ENCODE peak calls at places on chromosomes 16 and 17, in ten cellular contexts. I is glutamatergic neuron, P is gastrocnemius medialis, C is stomach, N is cardiac fibroblast, S is GM12865, E is body of pancreas, D is mesothelial cell of epicardium, R is heart right ventricle, Y is PC-3. A is an unnamed sample.

GRCh38 chr16:21650517-21650916 is 1.9 kb downstream of the IGSF6 start:
- DNase-seq in S (no peak), I (no peak), R (no peak), E (no peak), P (no peak), D (no peak), N (peak), Y (no peak), C (no peak), A (peak)

GRCh38 chr16:2912330-2913199 is 834 bp downstream of the FLYWCH1 start:
- DNase-seq in E (peak), P (peak), I (peak), R (peak), D (peak), S (peak), C (peak), N (peak), Y (peak), A (peak)

GRCh38 chr17:28745777-28746473 is 2.1 kb downstream of the TRAF4 start:
- DNase-seq in Y (peak), N (no peak), C (peak), E (peak), S (no peak), P (no peak), D (peak), R (no peak), I (no peak), A (peak)

GRCh38 chr16:29926675-29927522 is 873 bp upstream of the KCTD13 start:
- DNase-seq in R (no peak), P (no peak), Y (peak), D (no peak), E (peak), N (no peak), I (peak), C (no peak), S (no peak), A (peak)

GRCh38 chr16:48462146-48462740 is 77.0 kb upstream of the SIAH1 start:
- DNase-seq in S (no peak), P (no peak), D (no peak), R (no peak), Y (peak), I (no peak), E (no peak), C (no peak), N (peak), A (no peak)

GRCh38 chr16:74730049-74730683 is 29.5 kb upstream of the MLKL start:
- DNase-seq in S (no peak), I (no peak), R (no peak), C (peak), E (peak), D (no peak), N (no peak), P (no peak), Y (peak), A (peak)

GRCh38 chr16:3829631-3830536 is 50.6 kb downstream of the CREBBP start:
- DNase-seq in Y (no peak), D (no peak), N (no peak), I (no peak), S (no peak), P (no peak), C (no peak), E (no peak), R (no peak), A (no peak)

GRCh38 chr16:67448580-67448979 is 17.7 kb downstream of the HSD11B2 start:
- DNase-seq in E (no peak), N (no peak), S (no peak), C (no peak), P (no peak), R (no peak), I (no peak), Y (no peak), D (no peak), A (peak)

GRCh38 chr17:82397449-82398335 is 20.5 kb upstream of the HEXD start:
- DNase-seq in Y (no peak), E (no peak), N (no peak), D (no peak), R (no peak), S (no peak), C (no peak), I (peak), P (no peak), A (no peak)

GRCh38 chr16:71340406-71340805 is 18.1 kb upstream of the CALB2 start:
- DNase-seq in D (no peak), I (no peak), C (no peak), P (no peak), R (no peak), N (no peak), E (no peak), Y (no peak), S (no peak), A (no peak)

GRCh38 chr17:81334419-81334896 is 39.4 kb upstream of the SLC38A10 start:
- DNase-seq in R (no peak), Y (no peak), S (no peak), D (no peak), P (peak), C (no peak), N (no peak), I (peak), E (no peak), A (peak)

GRCh38 chr16:23476289-23476688 is 23.3 kb upstream of the COG7 start:
- DNase-seq in E (no peak), S (no peak), Y (no peak), C (no peak), R (no peak), I (no peak), P (no peak), D (no peak), N (no peak), A (no peak)

GRCh38 chr16:53147500-53148065 is 92.8 kb downstream of the CHD9 start:
- DNase-seq in C (no peak), I (no peak), Y (peak), D (no peak), P (no peak), R (no peak), E (no peak), S (no peak), N (no peak), A (no peak)

GRCh38 chr16:57758331-57759117 is 23.0 kb downstream of the KATNB1 start:
- DNase-seq in N (no peak), E (no peak), Y (no peak), R (no peak), C (no peak), D (no peak), I (no peak), P (no peak), S (no peak), A (no peak)

GRCh38 chr17:61908292-61909037 is 19.3 kb downstream of the INTS2 start:
- DNase-seq in D (no peak), N (no peak), P (no peak), Y (no peak), S (no peak), R (no peak), C (no peak), I (no peak), E (no peak), A (no peak)

GRCh38 chr17:72164340-72164739 is 43.5 kb downstream of the SOX9 start:
- DNase-seq in E (no peak), C (no peak), R (no peak), D (no peak), I (no peak), P (no peak), Y (no peak), N (peak), S (no peak), A (no peak)

GRCh38 chr16:82655315-82655714 is 28.5 kb downstream of the CDH13 start:
- DNase-seq in C (peak), E (no peak), I (no peak), N (peak), Y (no peak), S (peak), D (no peak), P (no peak), R (no peak), A (peak)

GRCh38 chr16:29962344-29962994 is 590 bp downstream of the TMEM219 start:
- DNase-seq in Y (peak), I (no peak), C (peak), N (peak), S (no peak), E (no peak), P (no peak), R (no peak), D (no peak), A (no peak)

GRCh38 chr17:3968017-3968416 is 3.8 kb upstream of the ATP2A3 start:
- DNase-seq in S (no peak), I (no peak), E (no peak), D (no peak), R (no peak), Y (no peak), P (no peak), C (no peak), N (no peak), A (no peak)

GRCh38 chr17:81294512-81295030 is 536 bp downstream of the SLC38A10 start:
- DNase-seq in I (no peak), D (no peak), Y (no peak), R (peak), N (no peak), S (peak), P (no peak), C (peak), E (peak), A (peak)

GRCh38 chr17:880074-880870 is 98.1 kb downstream of the MRM3 start:
- DNase-seq in C (peak), D (no peak), S (no peak), N (peak), I (no peak), Y (no peak), R (no peak), P (no peak), E (no peak), A (no peak)

GRCh38 chr17:65749479-65749878 is 188.0 kb upstream of the AXIN2 start:
- DNase-seq in P (no peak), N (peak), R (no peak), I (no peak), Y (peak), D (no peak), E (no peak), S (no peak), C (no peak), A (no peak)

GRCh38 chr16:69179255-69180010 is 7.5 kb upstream of the SNTB2 start:
- DNase-seq in D (no peak), Y (peak), P (peak), C (peak), I (no peak), R (peak), N (peak), E (peak), S (no peak), A (peak)

GRCh38 chr17:80423536-80424225 is 8.7 kb downstream of the ENDOV start:
- DNase-seq in Y (no peak), S (no peak), R (no peak), E (no peak), N (no peak), I (no peak), C (no peak), P (no peak), D (no peak), A (no peak)

GRCh38 chr16:23081675-23082119 is 67.6 kb downstream of the USP31 start:
- DNase-seq in C (no peak), S (no peak), R (no peak), P (no peak), I (no peak), Y (no peak), N (peak), E (no peak), D (no peak), A (no peak)

GRCh38 chr16:35308674-35309073 is 1849.3 kb downstream of the TP53TG3F start:
- DNase-seq in Y (no peak), R (no peak), D (no peak), P (no peak), E (no peak), I (no peak), N (no peak), S (no peak), C (no peak), A (no peak)

GRCh38 chr17:28684963-28685362 is 23.0 kb downstream of the SUPT6H start:
- DNase-seq in C (no peak), R (no peak), N (peak), D (no peak), Y (peak), P (peak), I (no peak), S (no peak), E (peak), A (peak)

GRCh38 chr17:65537343-65537844 is 24.1 kb downstream of the AXIN2 start:
- DNase-seq in D (no peak), S (no peak), R (no peak), I (no peak), N (no peak), Y (no peak), C (no peak), P (no peak), E (no peak), A (no peak)

GRCh38 chr16:82232806-82233205 is 62.8 kb upstream of the MPHOSPH6 start:
- DNase-seq in E (no peak), D (no peak), R (no peak), C (no peak), S (no peak), N (no peak), I (no peak), Y (no peak), P (no peak), A (no peak)

GRCh38 chr17:64202683-64203430 is 60.2 kb downstream of the TEX2 start:
- DNase-seq in R (no peak), P (peak), I (no peak), N (peak), Y (peak), D (no peak), C (no peak), E (no peak), S (no peak), A (no peak)

DNA sequence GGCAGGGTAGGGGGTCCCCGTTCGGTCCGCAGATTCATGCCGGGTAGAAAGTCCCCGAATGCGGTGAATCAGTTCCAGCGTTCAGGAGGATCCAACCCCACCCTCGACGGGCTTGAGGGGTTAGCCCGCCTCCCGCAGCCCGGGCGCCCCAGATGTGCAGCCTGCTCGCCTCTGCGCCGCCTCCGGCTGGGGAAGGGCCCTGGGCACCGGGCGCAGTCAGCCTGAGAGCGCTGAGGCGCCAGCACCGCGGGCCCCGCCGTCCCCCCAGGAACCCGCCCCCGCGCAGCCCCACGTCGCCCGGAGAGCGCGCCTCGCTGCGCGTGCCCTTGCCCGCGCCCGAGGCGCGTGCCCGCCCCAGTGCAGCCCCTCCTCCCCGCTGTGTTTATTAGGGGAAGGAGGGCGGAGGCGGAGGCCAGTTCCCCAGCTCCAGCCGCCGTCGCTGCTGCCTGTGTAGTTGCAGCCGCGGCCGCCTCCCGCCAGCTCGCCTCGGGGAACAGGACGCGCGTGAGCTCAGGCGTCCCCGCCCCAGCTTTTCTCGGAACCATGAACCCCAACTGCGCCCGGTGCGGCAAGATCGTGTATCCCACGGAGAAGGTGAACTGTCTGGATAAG is at the start of gene LASP1:
- DNase-seq in N (peak), S (peak), E (peak), I (peak), P (peak), D (peak), R (peak), C (peak), Y (peak), A (peak)
- TF ChIP-seq CTCF in N (no peak), S (no peak), E (peak), I (no peak), P (no peak), D (no peak), R (no peak), C (no peak), Y (no peak), A (no peak)

DNA sequence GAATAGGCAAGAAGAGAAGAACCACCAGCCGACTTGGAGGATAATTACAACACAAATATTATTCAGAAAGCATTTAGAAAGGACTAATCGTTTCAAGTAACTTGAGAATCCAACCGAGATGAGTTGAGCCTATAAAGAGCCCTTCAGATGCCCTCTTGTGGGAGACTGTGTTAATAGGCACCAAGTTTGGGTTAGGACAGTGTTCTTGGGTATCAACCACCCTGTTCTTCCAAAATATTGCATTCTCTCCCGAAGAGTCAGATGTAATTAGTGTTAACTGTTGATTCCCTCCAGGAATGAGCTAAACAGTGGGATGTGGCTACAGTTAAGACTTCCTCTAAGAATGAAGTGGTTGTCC is 87.8 kb upstream of the NOL11 start:
- DNase-seq in C (no peak), Y (peak), D (no peak), P (no peak), S (peak), I (no peak), N (peak), R (no peak), E (no peak), A (peak)
- TF ChIP-seq CTCF in C (no peak), Y (peak), D (no peak), P (no peak), S (peak), I (no peak), N (peak), R (peak), E (peak), A (no peak)

GRCh38 chr17:7211512-7212277 is 7.9 kb downstream of the DLG4 start:
- DNase-seq in P (no peak), I (no peak), S (no peak), N (no peak), C (no peak), D (no peak), E (no peak), R (no peak), Y (no peak), A (peak)

GRCh38 chr17:7215136-7215638 is 4.4 kb downstream of the DLG4 start:
- DNase-seq in I (no peak), C (peak), S (no peak), R (no peak), E (no peak), N (no peak), P (no peak), Y (peak), D (no peak), A (no peak)

GRCh38 chr17:7214300-7215135 is 5.1 kb downstream of the DLG4 start:
- DNase-seq in Y (peak), P (peak), C (peak), I (peak), D (peak), R (peak), S (peak), E (peak), N (peak), A (peak)

GRCh38 chr17:7215652-7216139 is 3.9 kb downstream of the DLG4 start:
- DNase-seq in D (no peak), E (no peak), C (no peak), P (no peak), I (no peak), Y (no peak), R (no peak), N (no peak), S (no peak), A (no peak)

DNA sequence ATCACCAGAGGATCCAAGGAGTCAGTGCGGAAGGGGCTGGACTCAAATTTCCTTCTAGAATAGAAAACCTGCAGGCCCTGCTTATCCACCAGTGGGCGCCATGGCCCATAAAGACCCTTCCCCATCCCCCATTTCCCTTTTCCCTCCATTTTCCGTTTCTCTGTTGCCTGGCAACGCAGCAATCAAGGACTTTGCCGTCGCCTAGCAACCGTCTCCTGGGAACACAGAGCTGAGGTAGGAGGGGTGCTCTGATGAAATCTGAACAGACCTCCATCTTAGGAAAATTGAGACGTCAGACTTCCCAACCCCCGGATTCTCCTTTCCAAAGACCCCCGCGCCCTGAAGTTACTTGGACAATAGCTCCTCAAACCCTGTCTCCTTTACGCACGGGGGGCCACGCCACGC is 5.7 kb downstream of the DLG4 start:
- DNase-seq in I (peak), S (peak), N (peak), C (peak), P (no peak), Y (peak), E (peak), D (peak), R (no peak), A (peak)
- TF ChIP-seq CTCF in I (peak), S (peak), N (peak), C (no peak), P (no peak), Y (peak), E (peak), D (peak), R (peak), A (peak)

GRCh38 chr16:80369559-80369958 is 171.2 kb upstream of the DYNLRB2 start:
- DNase-seq in E (peak), P (no peak), N (peak), R (no peak), S (peak), D (peak), C (peak), Y (peak), I (peak), A (peak)
- TF ChIP-seq CTCF in E (peak), P (no peak), N (peak), R (peak), S (peak), D (no peak), C (no peak), Y (peak), I (peak), A (no peak)